ENCODE peak calls at places on chromosome 2, in four cellular contexts. I is fibroblast of the aortic adventitia; S is activated CD4-positive, alpha-beta memory T cell treated with anti-CD3 and anti-CD28 coated beads, Interleukin-2, amount 10 ng/mL, durations not matched to agents 7 days and 5 days; V is nucleus accumbens. L is an unnamed sample.
A peak's percentile ranks its signal among the peaks of the same experiment; 100 is the strongest.

GRCh38 chr2:150466770-150467640 is 20.5 kb downstream of the RND3 start:
- DNase-seq in I (peak; percentile 92), S (no peak), V (no peak), L (peak; percentile 89)

GRCh38 chr2:180707867-180708205 is 272.6 kb upstream of the UBE2E3 start:
- DNase-seq in I (peak; percentile 93), S (no peak), V (no peak), L (peak; percentile 79)

GRCh38 chr2:30421551-30422436 is 25.3 kb upstream of the LCLAT1 start:
- DNase-seq in I (peak; percentile 96), S (peak; percentile 21), V (no peak), L (peak; percentile 55)

GRCh38 chr2:48600204-48600813 is 17.3 kb upstream of the GTF2A1L start:
- DNase-seq in I (peak; percentile 57), S (no peak), V (no peak), L (peak; percentile 14)

GRCh38 chr2:163655672-163656071 is 80.1 kb downstream of the FIGN start:
- DNase-seq in I (peak; percentile 45), S (no peak), V (no peak), L (peak; percentile 23)

GRCh38 chr2:232296766-232297525 is 81.6 kb upstream of the ALPP start:
- DNase-seq in I (no peak), S (no peak), V (no peak), L (no peak)

GRCh38 chr2:2663401-2664036 is 332.4 kb upstream of the MYT1L start:
- DNase-seq in I (no peak), S (no peak), V (no peak), L (peak; percentile 33)

GRCh38 chr2:144522741-144523605 is 3.1 kb upstream of the ZEB2 start:
- DNase-seq in I (peak; percentile 24), S (no peak), V (no peak), L (no peak)

L was measured in astrocyte.